ENCODE peak calls at places on chromosomes 7 and 10, in nine cellular contexts. M, V, R, S, E, I, L, F and T are unnamed samples.

GRCh38 chr10:133125901-133126300 is 34.1 kb upstream of the KNDC1 start:
- DNase-seq in M (no peak), V (no peak), R (no peak), S (no peak), E (no peak), I (no peak), L (peak; percentile 24), F (peak; percentile 49), T (peak; percentile 6)

GRCh38 chr10:114207349-114207748 is 28.2 kb downstream of the TDRD1 start:
- DNase-seq in M (no peak), V (no peak), R (no peak), S (no peak), E (no peak), I (no peak), L (no peak), F (no peak), T (no peak)

GRCh38 chr7:128056901-128057300 is 25.7 kb upstream of the LRRC4 start:
- DNase-seq in M (no peak), V (peak; percentile 67), R (no peak), S (peak; percentile 54), E (no peak), I (peak; percentile 94), L (no peak), F (no peak), T (no peak)

GRCh38 chr10:9010931-9011670 is 956.6 kb downstream of the GATA3 start:
- DNase-seq in M (no peak), V (no peak), R (no peak), S (no peak), E (no peak), I (peak; percentile 12), L (no peak), F (no peak), T (no peak)

GRCh38 chr7:20954711-20955641 is 168.3 kb upstream of the SP8 start:
- DNase-seq in M (no peak), V (no peak), R (no peak), S (no peak), E (no peak), I (peak; percentile 5), L (no peak), F (no peak), T (no peak)

GRCh38 chr10:97764519-97764931 is 7.3 kb downstream of the SFRP5 start:
- DNase-seq in M (no peak), V (no peak), R (no peak), S (no peak), E (no peak), I (peak; percentile 5), L (peak; percentile 24), F (no peak), T (no peak)

GRCh38 chr7:25405736-25406135 is 177.4 kb upstream of the NPVF start:
- DNase-seq in M (no peak), V (no peak), R (no peak), S (no peak), E (no peak), I (no peak), L (no peak), F (no peak), T (no peak)

GRCh38 chr10:78779339-78779955 is 289.3 kb upstream of the ZMIZ1 start:
- DNase-seq in M (no peak), V (no peak), R (peak; percentile 68), S (no peak), E (no peak), I (no peak), L (no peak), F (no peak), T (peak; percentile 6)

DNA sequence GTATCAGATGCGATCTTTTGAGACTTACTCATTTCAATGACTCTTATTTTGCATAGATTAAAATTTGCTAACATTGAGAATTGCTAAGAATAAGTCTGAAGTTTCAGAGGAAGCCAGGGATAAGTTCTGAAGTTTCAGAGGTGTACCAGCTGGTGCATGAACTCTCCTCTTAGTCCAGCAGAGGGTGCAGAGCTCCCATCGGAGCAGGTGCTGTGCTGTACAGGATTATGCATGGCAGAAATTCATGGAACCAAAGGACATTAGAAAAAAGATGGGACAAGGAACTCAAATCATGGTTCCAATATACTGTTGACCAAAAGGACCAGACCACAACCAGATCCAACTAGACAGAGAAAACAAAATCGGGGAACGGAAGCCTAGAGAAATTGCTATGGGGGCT is 41.9 kb downstream of the MGAM2 start:
- DNase-seq in M (no peak), V (no peak), R (no peak), S (no peak), E (peak; percentile 16), I (no peak), L (no peak), F (no peak), T (no peak)
- TF ChIP-seq CTCF in M (no peak), V (no peak), R (no peak), S (no peak), E (peak; percentile 68), I (peak; percentile 22), L (peak; percentile 30), F (no peak), T (no peak)

GRCh38 chr10:5092375-5092774 is 1.8 kb upstream of the AKR1C3 start:
- DNase-seq in M (no peak), V (no peak), R (no peak), S (no peak), E (no peak), I (no peak), L (no peak), F (no peak), T (no peak)

GRCh38 chr10:5089869-5090268 is 4.3 kb upstream of the AKR1C3 start:
- DNase-seq in M (no peak), V (no peak), R (no peak), S (no peak), E (no peak), I (no peak), L (no peak), F (no peak), T (no peak)

GRCh38 chr10:5092848-5093790 is 1.1 kb upstream of the AKR1C3 start:
- DNase-seq in M (no peak), V (no peak), R (no peak), S (no peak), E (no peak), I (no peak), L (no peak), F (no peak), T (no peak)

GRCh38 chr10:5090551-5090950 is 3.7 kb upstream of the AKR1C3 start:
- DNase-seq in M (no peak), V (no peak), R (no peak), S (no peak), E (no peak), I (no peak), L (no peak), F (no peak), T (no peak)

DNA sequence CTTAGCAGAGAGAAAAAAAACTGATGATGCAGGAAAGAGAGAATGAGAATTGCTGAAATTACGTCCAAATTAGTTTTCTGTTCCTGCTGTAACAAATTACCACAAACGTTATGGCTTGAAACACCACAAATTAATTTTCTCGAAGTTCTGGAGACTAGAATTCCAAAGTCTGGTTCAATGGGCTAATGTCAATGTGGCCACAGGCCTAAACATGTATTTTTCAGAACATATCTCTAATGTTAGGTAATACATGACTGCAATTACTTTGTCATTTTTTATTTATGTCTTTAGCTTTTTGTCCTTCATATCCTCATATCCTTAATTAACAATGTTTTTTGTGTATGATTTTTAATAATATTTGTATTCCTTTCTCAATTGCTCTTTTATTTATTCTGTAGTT is 3.0 kb upstream of the AKR1C3 start:
- DNase-seq in M (no peak), V (no peak), R (no peak), S (no peak), E (no peak), I (no peak), L (no peak), F (no peak), T (no peak)
- TF ChIP-seq CTCF in M (no peak), V (no peak), R (no peak), S (no peak), E (no peak), I (no peak), L (no peak), F (no peak), T (no peak)

GRCh38 chr7:111858331-111858730 is 296.0 kb upstream of the IMMP2L start:
- DNase-seq in M (no peak), V (no peak), R (no peak), S (no peak), E (no peak), I (no peak), L (no peak), F (no peak), T (no peak)

GRCh38 chr7:111853231-111853990 is 291.1 kb upstream of the IMMP2L start:
- DNase-seq in M (no peak), V (no peak), R (no peak), S (no peak), E (no peak), I (no peak), L (no peak), F (no peak), T (no peak)

GRCh38 chr7:111852081-111852480 is 289.8 kb upstream of the IMMP2L start:
- DNase-seq in M (no peak), V (no peak), R (no peak), S (no peak), E (no peak), I (no peak), L (no peak), F (no peak), T (no peak)

GRCh38 chr7:111855161-111855841 is 293.0 kb upstream of the IMMP2L start:
- DNase-seq in M (no peak), V (peak; percentile 46), R (no peak), S (peak; percentile 68), E (peak; percentile 61), I (peak; percentile 39), L (no peak), F (peak; percentile 58), T (no peak)

DNA sequence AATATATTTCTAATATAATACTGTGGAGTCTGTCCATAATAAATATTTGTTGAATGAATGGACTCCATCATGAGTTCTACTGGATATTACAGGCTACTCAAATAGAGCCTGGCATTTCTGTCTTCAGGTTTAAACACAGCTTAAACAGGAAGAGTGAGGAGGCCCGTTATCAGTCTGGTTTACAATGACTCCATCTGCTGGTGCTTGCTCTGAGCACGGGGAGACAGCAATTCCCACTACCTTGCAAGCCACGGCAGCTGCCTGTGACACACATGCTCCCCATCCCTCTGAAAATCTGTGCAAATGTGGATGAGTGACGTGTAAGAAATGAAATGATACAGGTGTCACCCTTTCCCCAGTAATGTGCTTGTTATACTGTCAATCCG is 293.5 kb upstream of the IMMP2L start:
- DNase-seq in M (no peak), V (no peak), R (no peak), S (no peak), E (peak; percentile 51), I (peak; percentile 4), L (no peak), F (no peak), T (no peak)
- TF ChIP-seq CTCF in M (no peak), V (peak; percentile 50), R (no peak), S (peak; percentile 50), E (peak; percentile 35), I (peak; percentile 7), L (no peak), F (no peak), T (no peak)

GRCh38 chr7:28629216-28629848 is 217.0 kb downstream of the CREB5 start:
- DNase-seq in M (no peak), V (no peak), R (no peak), S (no peak), E (no peak), I (peak; percentile 27), L (no peak), F (no peak), T (no peak)

GRCh38 chr7:28627869-28628268 is 215.6 kb downstream of the CREB5 start:
- DNase-seq in M (no peak), V (no peak), R (no peak), S (no peak), E (no peak), I (no peak), L (no peak), F (no peak), T (no peak)

GRCh38 chr7:28627263-28627653 is 214.9 kb downstream of the CREB5 start:
- DNase-seq in M (no peak), V (no peak), R (no peak), S (no peak), E (no peak), I (peak; percentile 21), L (no peak), F (no peak), T (no peak)

GRCh38 chr7:28630350-28630749 is 218.0 kb downstream of the CREB5 start:
- DNase-seq in M (no peak), V (peak; percentile 46), R (no peak), S (no peak), E (no peak), I (no peak), L (no peak), F (no peak), T (no peak)

DNA sequence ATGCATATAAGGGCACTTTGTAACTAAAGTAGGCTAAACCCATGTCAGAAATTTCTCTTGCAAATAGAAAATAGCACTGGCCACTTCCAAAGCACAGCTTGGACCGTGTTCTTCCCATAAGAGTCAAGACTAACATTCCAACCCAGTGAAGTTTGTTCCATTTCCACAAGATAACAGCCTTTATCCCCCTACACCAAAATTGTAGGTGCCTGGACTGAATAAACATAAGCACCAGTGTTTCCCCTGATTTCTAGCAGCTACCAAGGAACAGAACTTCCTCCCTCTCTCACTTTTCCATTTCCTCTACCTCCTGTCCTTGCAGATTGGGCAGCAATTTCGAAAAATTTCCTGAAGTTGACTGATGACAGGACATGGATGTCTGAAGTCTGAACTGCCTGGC is 219.7 kb downstream of the CREB5 start:
- DNase-seq in M (no peak), V (no peak), R (no peak), S (no peak), E (no peak), I (no peak), L (no peak), F (no peak), T (no peak)
- TF ChIP-seq CTCF in M (no peak), V (no peak), R (no peak), S (no peak), E (no peak), I (no peak), L (no peak), F (no peak), T (no peak)